ENCODE peak calls at places on chromosomes 7 and 10, in five cellular contexts. A, T, Q, U and L are unnamed samples.

GRCh38 chr7:50068026-50068425 is 25.0 kb downstream of the ZPBP start:
- DNase-seq in T (no peak), U (no peak), A (no peak), Q (no peak), L (peak)

GRCh38 chr7:47474937-47475879 is 106.7 kb downstream of the TNS3 start:
- DNase-seq in T (peak), Q (peak), U (no peak), A (peak), L (peak)

GRCh38 chr10:5453749-5454489 is 41.6 kb downstream of the NET1 start:
- DNase-seq in T (no peak), Q (no peak), A (no peak), U (no peak), L (no peak)

GRCh38 chr10:62844280-62845011 is 28.3 kb upstream of the EGR2 start:
- DNase-seq in U (no peak), A (no peak), T (no peak), Q (no peak), L (no peak)

GRCh38 chr7:29248713-29249382 is 54.3 kb downstream of the CHN2 start:
- DNase-seq in Q (no peak), T (no peak), U (no peak), A (no peak), L (no peak)

GRCh38 chr7:28619256-28619655 is 206.9 kb downstream of the CREB5 start:
- DNase-seq in A (no peak), T (no peak), Q (no peak), U (no peak), L (no peak)

GRCh38 chr7:51139796-51140195 is 176.8 kb downstream of the COBL start:
- DNase-seq in U (no peak), T (no peak), Q (no peak), A (no peak), L (no peak)

GRCh38 chr7:3691478-3692151 is 390.6 kb downstream of the SDK1 start:
- DNase-seq in T (no peak), U (no peak), A (no peak), Q (no peak), L (no peak)

GRCh38 chr10:15852111-15852557 is 8.2 kb downstream of the MINDY3 start:
- DNase-seq in U (no peak), T (no peak), Q (no peak), A (no peak), L (no peak)

GRCh38 chr7:122686360-122686878 is 12.5 kb downstream of the RNF133 start:
- DNase-seq in A (no peak), T (no peak), Q (no peak), U (no peak), L (no peak)

GRCh38 chr10:91799580-91799975 is 1.4 kb downstream of the TNKS2 start:
- DNase-seq in A (no peak), T (no peak), Q (no peak), U (no peak), L (no peak)

GRCh38 chr7:24591152-24591551 is 17.9 kb downstream of the PALS2 start:
- DNase-seq in A (no peak), Q (no peak), T (no peak), U (no peak), L (no peak)

GRCh38 chr7:110382736-110383135 is 708.2 kb upstream of the LRRN3 start:
- DNase-seq in A (no peak), Q (no peak), T (no peak), U (no peak), L (no peak)

GRCh38 chr10:6301482-6302083 is 98.9 kb downstream of the PFKFB3 start:
- DNase-seq in T (no peak), A (no peak), U (no peak), Q (no peak), L (no peak)